ENCODE peak calls at places on chromosomes 4 and X, in four cellular contexts. One of them, this sample, is unnamed.
A peak's percentile ranks its signal among the peaks of the same experiment; 100 is the strongest.

GRCh38 chrX:24276011-24276410 is 37.9 kb downstream of the SUPT20HL2 start:
- DNase-seq in AG08396: no peak
- DNase-seq in tibial nerve: no peak
- DNase-seq in choroid plexus epithelial cell: no peak
- DNase-seq in this sample: no peak

GRCh38 chrX:64350047-64350446 is 45.2 kb downstream of the MTMR8 start:
- DNase-seq in tibial nerve: no peak
- DNase-seq in AG08396: no peak
- DNase-seq in choroid plexus epithelial cell: no peak
- DNase-seq in this sample: no peak

GRCh38 chr4:168773388-168774195 is 236.5 kb downstream of the CBR4 start:
- DNase-seq in AG08396: no peak
- DNase-seq in choroid plexus epithelial cell: no peak
- DNase-seq in tibial nerve: no peak
- DNase-seq in this sample: no peak

GRCh38 chrX:94107981-94108380 is 434.0 kb downstream of the FAM133A start:
- DNase-seq in tibial nerve: no peak
- DNase-seq in AG08396: no peak
- DNase-seq in choroid plexus epithelial cell: no peak
- DNase-seq in this sample: no peak

GRCh38 chrX:71604141-71604540 is 14.2 kb downstream of the CXCR3 start:
- DNase-seq in tibial nerve: no peak
- DNase-seq in AG08396: no peak
- DNase-seq in choroid plexus epithelial cell: peak; percentile 59
- DNase-seq in this sample: no peak

GRCh38 chrX:25076941-25077500 is 61.3 kb upstream of the ARX start:
- DNase-seq in AG08396: no peak
- DNase-seq in choroid plexus epithelial cell: no peak
- DNase-seq in tibial nerve: no peak
- DNase-seq in this sample: no peak

GRCh38 chrX:2707334-2707760 is 16.3 kb downstream of the CD99 start:
- DNase-seq in tibial nerve: peak; percentile 64
- DNase-seq in AG08396: peak; percentile 65
- DNase-seq in choroid plexus epithelial cell: peak; percentile 88
- DNase-seq in this sample: peak; percentile 97

GRCh38 chr4:183438458-183439113 is 5.8 kb upstream of the CDKN2AIP start:
- DNase-seq in choroid plexus epithelial cell: peak; percentile 64
- DNase-seq in tibial nerve: no peak
- DNase-seq in AG08396: peak; percentile 80
- DNase-seq in this sample: peak; percentile 76